ENCODE peak calls at places on chromosomes 11 and 22, in eight cellular contexts. U, K, J, C, F, A, B and N are unnamed samples.

GRCh38 chr22:47393191-47393590 is 630.7 kb downstream of the TBC1D22A start:
- DNase-seq in K (no peak), A (no peak), U (no peak), C (no peak), B (no peak), F (no peak), J (no peak), N (no peak)

GRCh38 chr22:37657590-37658132 is 862 bp upstream of the PDXP start:
- DNase-seq in C (no peak), U (no peak), F (peak), A (no peak), J (no peak), B (no peak), K (peak), N (no peak)

GRCh38 chr11:76275446-76275845 is 69.1 kb upstream of the WNT11 start:
- DNase-seq in U (no peak), B (no peak), J (no peak), F (no peak), A (no peak), K (no peak), C (no peak), N (no peak)

GRCh38 chr11:119975561-119976152 is 162.3 kb downstream of the TRIM29 start:
- DNase-seq in K (no peak), U (no peak), A (no peak), B (no peak), C (no peak), F (peak), J (peak), N (no peak)

GRCh38 chr11:6307879-6308278 is 12.4 kb downstream of the CAVIN3 start:
- DNase-seq in K (peak), J (no peak), B (peak), F (no peak), U (no peak), A (no peak), C (peak), N (no peak)

GRCh38 chr11:7219457-7219856 is 32.2 kb upstream of the SYT9 start:
- DNase-seq in B (no peak), U (no peak), J (no peak), C (no peak), K (no peak), F (no peak), A (no peak), N (no peak)

GRCh38 chr11:59899532-59899931 is 20.9 kb downstream of the OOSP3 start:
- DNase-seq in B (peak), C (no peak), A (no peak), J (no peak), F (no peak), K (no peak), U (no peak), N (no peak)

GRCh38 chr11:110029714-110030113 is 63.5 kb upstream of the ZC3H12C start:
- DNase-seq in B (no peak), K (no peak), J (no peak), F (no peak), C (no peak), A (no peak), U (no peak), N (no peak)

GRCh38 chr11:133215529-133216230 is 316.6 kb downstream of the OPCML start:
- DNase-seq in A (no peak), F (no peak), K (no peak), C (no peak), J (no peak), B (no peak), U (no peak), N (no peak)

GRCh38 chr11:115736146-115736545 is 231.9 kb upstream of the CADM1 start:
- DNase-seq in B (no peak), U (no peak), K (no peak), A (no peak), J (no peak), F (no peak), C (peak), N (no peak)

GRCh38 chr22:32127904-32128303 is 31.2 kb downstream of the C22orf42 start:
- DNase-seq in K (no peak), F (no peak), B (no peak), U (no peak), A (no peak), J (no peak), C (no peak), N (no peak)

GRCh38 chr22:43823353-43823908 is 11.3 kb upstream of the EFCAB6 start:
- DNase-seq in B (no peak), K (no peak), C (peak), U (peak), F (no peak), A (no peak), J (no peak), N (peak)

GRCh38 chr11:63673579-63673978 is 2.4 kb upstream of the ATL3 start:
- DNase-seq in K (peak), J (no peak), A (no peak), U (no peak), C (peak), F (no peak), B (no peak), N (no peak)

GRCh38 chr22:43783777-43784176 is 28.3 kb downstream of the EFCAB6 start:
- DNase-seq in K (no peak), B (no peak), A (no peak), J (no peak), U (no peak), F (no peak), C (no peak), N (no peak)

GRCh38 chr22:45423524-45423923 is 10.0 kb downstream of the RIBC2 start:
- DNase-seq in F (no peak), K (no peak), C (no peak), A (no peak), U (no peak), B (no peak), J (no peak), N (peak)

GRCh38 chr11:120532511-120533196 is 21.1 kb downstream of the GRIK4 start:
- DNase-seq in A (no peak), B (no peak), J (no peak), C (no peak), K (peak), U (no peak), F (no peak), N (no peak)

GRCh38 chr11:3123316-3123715 is 41.8 kb downstream of the OSBPL5 start:
- DNase-seq in F (no peak), U (no peak), A (no peak), B (no peak), C (peak), J (peak), K (no peak), N (no peak)

GRCh38 chr11:9574556-9574805 is 1.0 kb downstream of the WEE1 start:
- DNase-seq in F (no peak), C (no peak), K (no peak), B (no peak), A (peak), U (no peak), J (no peak), N (no peak)

GRCh38 chr22:49369726-49370717 is 457.7 kb downstream of the BRD1 start:
- DNase-seq in B (no peak), C (no peak), A (no peak), J (peak), K (no peak), F (no peak), U (peak), N (peak)

GRCh38 chr11:65132988-65133700 is 1.2 kb downstream of the SYVN1 start:
- DNase-seq in J (peak), A (peak), K (no peak), F (no peak), U (no peak), B (no peak), C (peak), N (no peak)

GRCh38 chr11:70381872-70382842 is 16.2 kb upstream of the CTTN start:
- DNase-seq in K (peak), F (no peak), B (peak), C (peak), J (no peak), U (no peak), A (no peak), N (no peak)

GRCh38 chr11:125942276-125942611 is 3.6 kb upstream of the VSIG10L2 start:
- DNase-seq in B (no peak), C (no peak), J (no peak), F (no peak), K (no peak), A (no peak), U (no peak), N (no peak)

GRCh38 chr22:25729595-25729994 is 12.4 kb upstream of the MYO18B start:
- DNase-seq in C (no peak), U (no peak), A (no peak), J (no peak), F (no peak), K (no peak), B (no peak), N (no peak)

GRCh38 chr11:117827521-117828511 is 3.3 kb upstream of the FXYD2 start:
- DNase-seq in C (no peak), K (no peak), F (no peak), A (no peak), U (no peak), B (no peak), J (peak), N (no peak)

GRCh38 chr22:36463783-36464184 is 17.7 kb downstream of the TXN2 start:
- DNase-seq in C (no peak), U (no peak), K (no peak), J (no peak), A (no peak), B (no peak), F (peak), N (no peak)

GRCh38 chr22:19872779-19873137 is 18.1 kb upstream of the GNB1L start:
- DNase-seq in B (no peak), J (peak), U (no peak), K (no peak), A (no peak), C (no peak), F (no peak), N (no peak)

GRCh38 chr22:45968751-45969413 is 8.1 kb downstream of the WNT7B start:
- DNase-seq in J (no peak), U (no peak), C (peak), A (no peak), F (no peak), B (peak), K (peak), N (no peak)

GRCh38 chr11:39177678-39178077 is 2281.8 kb downstream of the LRRC4C start:
- DNase-seq in A (no peak), F (no peak), C (no peak), J (no peak), B (no peak), K (no peak), U (no peak), N (no peak)

GRCh38 chr22:27656970-27657369 is 144.6 kb downstream of the MN1 start:
- DNase-seq in K (no peak), F (no peak), U (no peak), C (no peak), J (no peak), A (no peak), B (no peak), N (no peak)

GRCh38 chr11:129375731-129376657 is at the start of gene BARX2:
- DNase-seq in B (peak), F (peak), U (no peak), J (no peak), K (peak), A (peak), C (peak), N (peak)

GRCh38 chr11:122853971-122854446 is 15.7 kb downstream of the CRTAM start:
- DNase-seq in F (peak), K (peak), C (peak), J (no peak), A (no peak), U (no peak), B (peak), N (no peak)

GRCh38 chr11:111937859-111938258 is 716 bp downstream of the DIXDC1 start:
- DNase-seq in B (no peak), U (no peak), K (no peak), A (no peak), J (no peak), F (no peak), C (no peak), N (no peak)

GRCh38 chr22:47148510-47148909 is 386.1 kb downstream of the TBC1D22A start:
- DNase-seq in C (no peak), B (no peak), K (no peak), J (no peak), A (no peak), U (no peak), F (no peak), N (no peak)

GRCh38 chr22:31646186-31647019 is 15.6 kb downstream of the PISD start:
- DNase-seq in B (peak), K (peak), F (no peak), U (no peak), J (no peak), C (peak), A (no peak), N (no peak)

GRCh38 chr11:12900496-12900895 is 108.6 kb upstream of the RASSF10 start:
- DNase-seq in B (peak), F (peak), K (peak), J (no peak), U (no peak), C (peak), A (no peak), N (no peak)

GRCh38 chr11:114244995-114245394 is 51.2 kb upstream of the NNMT start:
- DNase-seq in A (no peak), J (no peak), U (no peak), C (no peak), F (no peak), B (no peak), K (no peak), N (no peak)

GRCh38 chr11:114246321-114247069 is 49.7 kb upstream of the NNMT start:
- DNase-seq in C (no peak), F (no peak), B (no peak), J (no peak), K (no peak), U (no peak), A (no peak), N (no peak)

GRCh38 chr11:114243461-114244372 is 52.5 kb upstream of the NNMT start:
- DNase-seq in K (no peak), C (no peak), J (no peak), F (no peak), A (no peak), B (no peak), U (no peak), N (no peak)

GRCh38 chr11:114250180-114250579 is 46.0 kb upstream of the NNMT start:
- DNase-seq in J (no peak), C (no peak), B (no peak), U (no peak), K (no peak), F (no peak), A (no peak), N (no peak)

DNA sequence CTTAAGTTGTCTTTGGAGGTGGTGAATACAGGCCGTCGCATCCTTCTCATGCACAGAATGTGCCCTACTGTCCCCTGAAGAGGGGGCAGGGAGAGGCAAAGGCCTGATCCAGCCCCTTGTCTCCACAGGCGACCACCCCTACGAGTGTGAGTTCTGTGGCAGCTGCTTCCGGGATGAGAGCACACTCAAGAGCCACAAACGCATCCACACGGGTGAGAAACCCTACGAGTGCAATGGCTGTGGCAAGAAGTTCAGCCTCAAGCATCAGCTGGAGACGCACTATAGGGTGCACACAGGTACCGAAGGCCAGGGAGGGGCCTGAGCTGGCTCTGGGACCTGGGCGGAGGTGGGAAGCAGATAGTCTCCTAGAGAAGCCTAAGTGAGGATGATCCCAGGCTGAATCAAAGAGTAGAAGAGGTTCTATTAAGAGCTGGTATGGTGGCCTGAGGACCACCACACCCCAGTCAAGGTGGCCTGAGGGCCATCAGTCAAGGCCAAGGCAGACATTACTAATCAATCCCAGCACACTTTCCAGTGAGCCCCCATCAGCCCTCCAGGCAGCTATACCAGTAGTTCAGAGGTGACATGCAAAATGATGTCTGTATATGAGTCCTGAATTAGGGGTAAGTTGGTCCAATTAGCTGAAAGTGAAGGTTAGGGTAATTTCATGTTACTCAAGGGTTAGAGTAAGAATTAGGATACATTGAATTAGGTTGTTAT is 49.0 kb upstream of the NNMT start:
- DNase-seq in A (no peak), U (no peak), B (no peak), C (no peak), F (no peak), K (no peak), J (no peak), N (no peak)
- TF ChIP-seq CTCF in A (no peak), U (no peak), B (no peak), C (no peak), F (no peak), K (no peak), J (no peak), N (no peak)

GRCh38 chr22:23070418-23071162 is at the start of gene GNAZ:
- DNase-seq in F (peak), C (no peak), J (peak), B (no peak), A (peak), U (no peak), K (no peak), N (no peak)
- TF ChIP-seq CTCF in F (no peak), C (no peak), J (no peak), B (no peak), A (no peak), U (no peak), K (no peak), N (no peak)

GRCh38 chr22:50640857-50641647 is 13.1 kb upstream of the ARSA start:
- DNase-seq in J (no peak), U (no peak), A (no peak), C (no peak), B (no peak), K (no peak), F (no peak), N (no peak)

DNA sequence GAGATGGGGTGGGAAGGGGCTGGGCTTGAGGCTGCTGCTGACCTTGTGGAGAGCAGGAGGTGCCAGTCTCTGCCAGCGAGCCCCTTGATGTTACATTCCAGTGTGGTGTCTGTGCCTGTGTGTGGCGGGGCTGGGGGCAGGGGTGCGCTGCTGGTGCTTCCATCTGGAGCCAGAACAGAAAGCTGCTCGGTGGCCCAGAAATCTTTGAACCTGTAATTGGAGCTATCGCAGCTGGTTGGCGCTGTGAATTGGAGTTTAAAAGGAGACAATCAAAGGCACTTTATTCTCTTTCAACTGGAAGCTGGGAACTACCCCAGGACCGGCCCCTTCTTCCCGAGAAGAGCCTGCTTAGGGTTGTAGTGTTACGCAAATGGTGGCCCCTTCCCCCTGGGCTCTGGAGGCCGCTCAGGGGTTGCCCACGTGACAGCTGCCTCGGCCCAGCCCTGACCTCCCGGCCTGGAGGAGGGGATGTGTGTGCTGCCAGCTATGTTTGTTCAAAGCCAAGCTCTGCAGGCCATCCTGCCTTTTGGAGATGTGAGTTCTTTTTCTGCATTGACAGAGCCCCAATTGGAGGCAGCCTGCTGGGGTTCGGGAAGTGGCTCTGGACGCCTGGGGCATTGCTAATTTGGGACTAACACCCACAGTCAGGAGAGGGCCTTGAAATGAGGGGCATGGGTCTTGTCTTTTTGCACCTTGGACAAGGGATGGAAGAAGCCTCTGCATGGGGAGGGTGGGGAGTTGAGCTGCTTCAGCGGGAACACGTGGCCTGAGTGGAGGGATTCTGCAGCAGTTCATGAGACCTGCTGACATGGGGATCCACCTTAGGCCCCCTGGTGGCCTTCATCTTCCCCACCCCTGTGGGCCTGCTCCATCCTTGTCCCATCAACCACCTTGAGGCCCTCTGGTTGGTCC is 14.0 kb upstream of the ARSA start:
- DNase-seq in A (no peak), B (peak), U (no peak), F (peak), C (peak), K (peak), J (no peak), N (peak)
- TF ChIP-seq CTCF in A (peak), B (peak), U (no peak), F (peak), C (peak), K (peak), J (no peak), N (no peak)

DNA sequence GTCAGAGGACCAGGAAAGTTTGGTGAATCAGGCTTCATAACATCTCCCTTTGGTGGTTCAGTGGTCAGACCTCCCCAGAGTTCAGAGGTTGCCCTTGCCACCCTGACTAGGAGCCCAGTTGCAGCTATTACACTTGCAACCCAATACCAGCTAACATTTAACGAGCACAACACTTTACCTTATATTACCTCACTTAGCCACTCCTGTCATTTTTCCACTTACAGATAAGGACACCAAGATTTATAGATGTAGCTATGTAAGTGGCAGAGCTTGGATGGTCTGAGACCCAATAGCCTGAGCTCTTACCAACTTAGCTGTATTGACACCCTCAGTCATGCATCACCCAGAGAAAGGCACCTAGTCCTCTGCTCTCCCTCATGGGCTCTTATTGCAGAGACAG is 234.7 kb downstream of the INSC start:
- DNase-seq in B (no peak), K (no peak), C (no peak), J (no peak), U (no peak), A (no peak), F (no peak), N (no peak)
- TF ChIP-seq CTCF in B (no peak), K (no peak), C (no peak), J (no peak), U (no peak), A (no peak), F (no peak), N (no peak)

GRCh38 chr22:21001601-21002325 is at the start of gene THAP7:
- DNase-seq in C (peak), U (no peak), B (peak), K (peak), F (peak), A (peak), J (peak), N (peak)

GRCh38 chr22:20999350-21000214 is 2.3 kb downstream of the THAP7 start:
- DNase-seq in U (no peak), F (no peak), A (no peak), B (no peak), K (no peak), C (no peak), J (no peak), N (peak)

GRCh38 chr22:21000987-21001600 is 824 bp downstream of the THAP7 start:
- DNase-seq in J (no peak), K (no peak), A (no peak), C (no peak), B (no peak), U (no peak), F (no peak), N (no peak)

GRCh38 chr22:20998411-20999336 is 3.2 kb downstream of the THAP7 start:
- DNase-seq in A (no peak), F (no peak), B (no peak), U (no peak), K (peak), C (no peak), J (no peak), N (no peak)

GRCh38 chr22:21000215-21000986 is 1.5 kb downstream of the THAP7 start:
- DNase-seq in U (no peak), F (no peak), A (no peak), C (no peak), K (no peak), J (no peak), B (no peak), N (peak)
- TF ChIP-seq CTCF in U (no peak), F (no peak), A (no peak), C (peak), K (no peak), J (no peak), B (peak), N (no peak)

GRCh38 chr11:61679893-61680621 is at the start of gene DAGLA:
- DNase-seq in J (peak), K (peak), B (no peak), C (no peak), A (peak), U (no peak), F (peak), N (peak)
- TF ChIP-seq CTCF in J (peak), K (peak), B (peak), C (peak), A (peak), U (peak), F (peak), N (peak)